ENCODE peak calls at places on chromosomes 7 and 10, in four cellular contexts. Y is endothelial cell; H is activated effector memory CD4-positive, alpha-beta T cell treated with Interleukin-2 at 50 U/mL for 16 hours; G is pancreas. R is an unnamed sample.

GRCh38 chr7:149489391-149490024 is 8.1 kb downstream of the ZNF746 start:
- DNase-seq in H (no peak), Y (no peak), G (peak), R (no peak)

GRCh38 chr10:96366508-96366907 is 7.7 kb upstream of the OPALIN start:
- DNase-seq in H (no peak), Y (no peak), G (no peak), R (no peak)

GRCh38 chr10:36492590-36493510 is 632.5 kb upstream of the ANKRD30A start:
- DNase-seq in G (no peak), Y (no peak), H (no peak), R (no peak)

GRCh38 chr7:23211542-23211941 is 29.7 kb downstream of the NUP42 start:
- DNase-seq in G (no peak), H (no peak), Y (no peak), R (no peak)

GRCh38 chr7:138770904-138771303 is 26.9 kb upstream of the TMEM213 start:
- DNase-seq in Y (no peak), H (no peak), G (no peak), R (no peak)

GRCh38 chr10:49688920-49689319 is 9.5 kb downstream of the C10orf53 start:
- DNase-seq in H (no peak), G (no peak), Y (no peak), R (no peak)

GRCh38 chr10:133100706-133101463 is 13.2 kb downstream of the ADGRA1 start:
- DNase-seq in G (peak), Y (peak), H (no peak), R (peak)

GRCh38 chr7:105323366-105323765 is 65.4 kb downstream of the SRPK2 start:
- DNase-seq in H (no peak), Y (no peak), G (no peak), R (no peak)

GRCh38 chr10:133555521-133555920 is 9.9 kb downstream of the SYCE1 start:
- DNase-seq in G (no peak), Y (no peak), H (no peak), R (no peak)